ENCODE peak calls at places on chromosomes 4 and X, in six cellular contexts. N is astrocyte, S is SK-N-SH, K is GM23248, R is mesendoderm, C is NT2/D1. X is an unnamed sample.

GRCh38 chr4:108360857-108361820 is 192.4 kb upstream of the LEF1 start:
- DNase-seq in N (peak; percentile 97), S (no peak), K (peak; percentile 81), R (peak; percentile 95), C (peak; percentile 44), X (peak; percentile 43)

GRCh38 chr4:77481856-77482255 is 123.8 kb upstream of the CXCL13 start:
- DNase-seq in N (peak; percentile 6), S (no peak), K (peak; percentile 57), R (no peak), C (no peak), X (no peak)

GRCh38 chr4:102334624-102335023 is 10.7 kb downstream of the SLC39A8 start:
- DNase-seq in N (no peak), S (no peak), K (no peak), R (no peak), C (no peak), X (no peak)

GRCh38 chrX:76148011-76148665 is 24.7 kb upstream of the PBDC1 start:
- DNase-seq in N (peak; percentile 39), S (no peak), K (peak; percentile 55), R (peak; percentile 21), C (no peak), X (no peak)

GRCh38 chrX:141341341-141341740 is 99.0 kb upstream of the SPANXC start:
- DNase-seq in N (peak; percentile 86), S (no peak), K (peak; percentile 43), R (no peak), C (no peak), X (no peak)

GRCh38 chr4:94826206-94826605 is 68.5 kb downstream of the BMPR1B start:
- DNase-seq in N (no peak), S (no peak), K (no peak), R (no peak), C (no peak), X (no peak)

GRCh38 chr4:87718221-87718620 is 68.1 kb downstream of the DMP1 start:
- DNase-seq in N (no peak), S (no peak), K (no peak), R (peak; percentile 12), C (no peak), X (no peak)

GRCh38 chr4:3484057-3484973 is 21.2 kb downstream of the DOK7 start:
- DNase-seq in N (no peak), S (peak; percentile 70), K (peak; percentile 73), R (no peak), C (no peak), X (no peak)

GRCh38 chrX:152399395-152399794 is 51.7 kb downstream of the GABRA3 start:
- DNase-seq in N (no peak), S (no peak), K (no peak), R (no peak), C (no peak), X (no peak)

GRCh38 chr4:168883513-168883912 is 126.5 kb downstream of the CBR4 start:
- DNase-seq in N (peak; percentile 47), S (peak; percentile 38), K (peak; percentile 48), R (no peak), C (no peak), X (no peak)
- H3K9ac ChIP-seq in N (no peak overlapping the region), S (no peak overlapping the region), K (no peak overlapping the region), R (no peak overlapping the region), C (no peak overlapping the region), X (no peak overlapping the region)

DNA sequence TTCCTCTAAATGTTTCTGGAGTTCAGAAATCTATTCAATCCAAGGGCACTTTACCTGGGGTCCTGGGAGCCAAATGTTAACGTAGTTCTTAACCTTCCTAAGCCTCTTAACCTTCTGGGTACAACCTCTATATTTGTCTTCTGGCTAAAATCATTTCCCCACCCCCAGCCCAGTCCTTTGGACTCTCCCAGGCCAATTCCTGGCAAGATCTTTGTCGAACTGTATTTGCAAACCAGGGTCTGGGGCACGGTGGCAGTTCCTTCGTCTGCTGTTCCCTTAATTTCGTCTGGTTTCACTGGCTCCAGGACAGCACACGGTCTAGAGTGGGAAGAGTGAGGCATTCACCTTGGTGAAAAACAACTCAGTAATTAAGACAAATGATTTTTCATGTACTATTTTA is 811 bp upstream of the SLC25A5 start:
- DNase-seq in N (no peak), S (no peak), K (no peak), R (no peak), C (no peak), X (no peak)
- H3K9ac ChIP-seq in N (no peak overlapping the region), S (no peak overlapping the region), K (no peak overlapping the region), R (no peak overlapping the region), C (peak overlapping the region; percentile 6), X (no peak overlapping the region)

DNA sequence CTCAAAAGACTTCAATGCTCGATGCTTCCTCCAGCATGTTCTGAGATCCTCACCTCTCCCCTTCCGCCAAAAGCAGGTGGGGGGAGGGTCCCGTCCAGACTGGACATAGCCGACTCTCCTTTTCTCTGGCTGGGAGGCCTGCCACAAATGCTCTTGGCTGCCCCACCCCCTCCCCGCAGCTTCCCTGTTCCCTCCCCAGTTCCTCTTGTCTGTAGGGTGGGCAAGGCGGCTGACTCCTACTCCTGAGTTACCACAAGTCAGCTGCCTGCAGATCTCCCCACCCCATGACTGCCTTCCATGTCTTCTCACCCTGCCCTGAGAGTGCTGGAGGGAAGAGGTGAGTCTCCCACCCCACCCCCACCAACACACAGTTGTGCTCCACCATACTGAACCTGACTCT is 2.8 kb downstream of the ATP6AP1 start:
- DNase-seq in N (no peak), S (no peak), K (no peak), R (no peak), C (no peak), X (no peak)
- H3K9ac ChIP-seq in N (no peak overlapping the region), S (no peak overlapping the region), K (no peak overlapping the region), R (no peak overlapping the region), C (no peak overlapping the region), X (no peak overlapping the region)

DNA sequence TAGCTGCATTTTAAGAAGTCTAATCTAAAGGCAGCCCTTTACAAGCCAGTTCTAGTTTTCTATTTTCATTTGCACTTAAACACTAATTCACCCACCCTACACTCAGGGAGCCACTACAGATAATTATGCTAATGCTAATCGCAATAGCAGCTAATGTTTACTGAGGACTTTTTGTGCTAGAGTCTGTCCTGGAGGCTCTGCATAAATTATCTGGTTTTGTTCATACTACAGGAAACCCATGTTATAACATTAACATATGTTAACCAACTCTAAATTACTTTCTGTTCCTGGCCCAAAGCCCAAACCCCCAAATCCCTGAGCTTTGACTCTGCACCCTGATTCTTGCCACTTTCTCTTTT is 476 bp upstream of the RADX start:
- DNase-seq in N (no peak), S (no peak), K (peak; percentile 1), R (no peak), C (no peak), X (no peak)
- H3K9ac ChIP-seq in N (peak overlapping the region; percentile 83), S (no peak overlapping the region), K (peak overlapping the region; percentile 67), R (no peak overlapping the region), C (no peak overlapping the region), X (no peak overlapping the region)

GRCh38 chr4:70839537-70840093 is at the start of gene GRSF1:
- DNase-seq in N (peak; percentile 82), S (peak; percentile 97), K (peak; percentile 96), R (peak; percentile 96), C (peak; percentile 74), X (peak; percentile 95)
- H3K9ac ChIP-seq in N (peak within 1 kb of the TSS; percentile 98), S (peak within 1 kb of the TSS; percentile 89), K (peak within 1 kb of the TSS; percentile 87), R (peak within 1 kb of the TSS; percentile 99), C (peak within 1 kb of the TSS; percentile 96), X (peak within 1 kb of the TSS; percentile 78)

DNA sequence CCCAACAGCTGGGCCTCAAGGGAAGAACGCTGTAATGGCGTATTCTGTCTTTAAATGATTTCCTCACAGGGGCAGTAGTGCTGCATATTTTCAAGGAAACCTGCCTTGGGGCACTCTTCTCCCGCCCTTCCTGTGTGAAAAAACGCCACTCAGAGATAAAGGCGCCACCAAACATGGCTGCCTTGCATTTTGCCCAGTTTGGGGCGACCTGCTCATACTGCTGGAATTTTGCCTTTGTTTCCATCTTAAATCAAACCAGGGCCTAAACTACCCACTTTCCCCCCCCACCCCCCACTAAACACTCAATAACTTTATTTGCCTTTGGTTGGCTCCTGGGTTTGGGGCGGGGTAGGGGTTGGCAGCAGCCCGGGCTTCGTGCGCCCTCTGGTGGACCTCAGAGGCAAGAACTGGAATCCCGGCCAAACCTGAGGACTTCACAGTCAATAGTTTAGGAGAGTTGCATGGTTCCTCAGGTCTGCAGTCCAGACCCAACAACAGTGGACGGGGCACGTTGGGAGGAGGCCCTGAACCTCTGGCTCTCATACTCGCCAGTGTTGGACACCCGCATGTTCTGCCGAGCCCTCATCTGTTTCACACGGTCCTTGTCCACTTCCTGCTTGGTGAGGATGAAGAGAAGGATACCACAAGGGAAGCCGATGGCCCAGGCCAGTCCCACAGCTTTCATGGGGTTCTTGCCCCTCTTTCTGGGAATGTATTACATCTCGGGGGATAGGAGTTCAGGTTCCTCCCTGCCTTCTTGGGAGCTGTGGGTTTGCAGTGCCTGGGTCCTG is 220.1 kb upstream of the STK26 start:
- DNase-seq in N (no peak), S (peak; percentile 71), K (no peak), R (peak; percentile 28), C (no peak), X (no peak)
- H3K9ac ChIP-seq in N (no peak overlapping the region), S (no peak overlapping the region), K (no peak overlapping the region), R (no peak overlapping the region), C (no peak overlapping the region), X (no peak overlapping the region)

DNA sequence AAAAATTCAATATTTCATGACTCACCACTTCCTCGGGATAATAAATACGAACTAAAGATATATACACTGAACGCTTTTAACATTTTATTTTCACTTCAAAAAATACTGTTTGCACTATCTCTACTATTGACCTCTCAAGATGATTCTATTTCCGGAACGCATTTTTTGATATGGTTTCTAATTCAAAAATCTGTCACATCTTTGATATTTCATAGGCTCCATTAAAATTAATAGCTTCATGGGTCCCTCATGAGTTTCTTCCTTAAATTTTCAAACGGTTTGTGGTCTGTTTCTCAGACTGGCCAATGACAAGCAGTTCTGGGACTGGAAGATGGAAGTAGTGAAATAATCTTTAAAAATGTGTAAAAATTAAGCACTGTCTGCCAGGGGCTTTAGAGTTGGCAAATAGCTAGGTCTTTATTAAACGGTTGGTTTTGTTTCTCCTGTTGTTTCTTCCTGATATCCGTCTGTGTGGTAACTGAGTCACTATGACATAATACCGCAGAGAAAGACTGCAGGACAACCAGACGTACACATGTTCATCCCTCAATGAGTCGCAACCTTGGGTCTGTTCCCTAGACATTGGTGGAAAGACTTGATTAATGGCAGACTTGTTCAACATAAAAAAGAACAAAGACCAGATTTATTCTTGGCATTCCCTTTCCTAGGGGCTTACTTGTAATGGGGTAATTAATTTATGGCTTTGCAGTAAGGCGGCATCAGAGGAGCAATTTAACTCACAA is 133.8 kb downstream of the PALLD start:
- DNase-seq in N (peak; percentile 98), S (peak; percentile 33), K (peak; percentile 83), R (no peak), C (no peak), X (no peak)
- H3K9ac ChIP-seq in N (peak overlapping the region; percentile 97), S (peak overlapping the region; percentile 77), K (no peak overlapping the region), R (peak overlapping the region; percentile 50), C (peak overlapping the region; percentile 76), X (peak overlapping the region; percentile 69)

GRCh38 chr4:182805606-182806149 is 111.5 kb downstream of the DCTD start:
- DNase-seq in N (no peak), S (no peak), K (no peak), R (no peak), C (no peak), X (no peak)

GRCh38 chr4:182808673-182809416 is 108.3 kb downstream of the DCTD start:
- DNase-seq in N (peak; percentile 11), S (no peak), K (peak; percentile 25), R (no peak), C (no peak), X (no peak)

GRCh38 chr4:182807841-182808548 is 109.2 kb downstream of the DCTD start:
- DNase-seq in N (no peak), S (no peak), K (no peak), R (peak; percentile 33), C (no peak), X (no peak)

GRCh38 chr4:182806259-182807252 is 110.6 kb downstream of the DCTD start:
- DNase-seq in N (peak; percentile 39), S (peak; percentile 93), K (peak; percentile 85), R (peak; percentile 87), C (peak; percentile 52), X (peak; percentile 93)

GRCh38 chr4:182807346-182807745 is 109.8 kb downstream of the DCTD start:
- DNase-seq in N (no peak), S (no peak), K (peak; percentile 5), R (no peak), C (no peak), X (no peak)
- H3K9ac ChIP-seq in N (peak overlapping the region; percentile 83), S (no peak overlapping the region), K (peak overlapping the region; percentile 59), R (no peak overlapping the region), C (no peak overlapping the region), X (no peak overlapping the region)

X was measured in neural progenitor cell.